ENCODE peak calls at places on chromosomes 5 and 9, in seven cellular contexts. P is SK-N-SH, J is GM23248, Y is GM23338, C is hepatocyte, D is OCI-LY7, I is HCT116. U is an unnamed sample.

GRCh38 chr5:170248635-170249227 is 15.9 kb downstream of the C5orf58 start:
- DNase-seq in P (no peak), J (no peak), I (no peak), Y (no peak), C (no peak), D (no peak), U (no peak)

GRCh38 chr9:34987160-34988040 is 2.1 kb upstream of the DNAJB5 start:
- DNase-seq in D (no peak), C (no peak), P (no peak), Y (no peak), I (no peak), J (peak; percentile 61), U (no peak)

GRCh38 chr5:135398855-135399837 is at the start of gene MACROH2A1:
- DNase-seq in Y (peak; percentile 89), C (peak; percentile 95), P (peak; percentile 95), D (peak; percentile 93), J (peak; percentile 98), I (peak; percentile 38), U (peak; percentile 92)

GRCh38 chr5:97998946-97999345 is 774.5 kb upstream of the RGMB start:
- DNase-seq in Y (no peak), J (no peak), C (no peak), D (no peak), P (no peak), I (no peak), U (peak; percentile 62)

GRCh38 chr9:34123682-34124081 is 2.8 kb downstream of the DCAF12 start:
- DNase-seq in J (no peak), D (peak; percentile 85), C (no peak), P (no peak), Y (no peak), I (no peak), U (no peak)

GRCh38 chr5:97245371-97245770 is 62.3 kb upstream of the RIOK2 start:
- DNase-seq in P (no peak), Y (no peak), D (no peak), I (no peak), J (no peak), C (no peak), U (peak; percentile 79)

GRCh38 chr5:58505502-58505901 is 14.3 kb downstream of the GAPT start:
- DNase-seq in P (no peak), J (no peak), I (no peak), D (no peak), Y (no peak), C (no peak), U (no peak)

GRCh38 chr9:116327702-116328440 is 174.3 kb downstream of the PAPPA start:
- DNase-seq in D (no peak), C (no peak), P (no peak), I (no peak), J (peak; percentile 43), Y (no peak), U (no peak)

GRCh38 chr5:173963107-173963506 is 25.9 kb upstream of the C5orf47 start:
- DNase-seq in I (no peak), P (no peak), Y (no peak), C (no peak), D (no peak), J (peak; percentile 83), U (no peak)

GRCh38 chr9:112868461-112868860 is 22.2 kb downstream of the SLC46A2 start:
- DNase-seq in I (no peak), Y (no peak), C (no peak), P (no peak), D (no peak), J (no peak), U (no peak)

GRCh38 chr9:98342819-98343208 is 87.4 kb upstream of the TBC1D2 start:
- DNase-seq in J (no peak), I (no peak), D (no peak), P (no peak), C (no peak), Y (no peak), U (no peak)

GRCh38 chr5:82406200-82406773 is 128.1 kb upstream of the RPS23 start:
- DNase-seq in P (no peak), D (no peak), Y (peak; percentile 36), I (no peak), J (peak; percentile 77), C (no peak), U (no peak)

GRCh38 chr5:56986631-56986957 is 34.7 kb upstream of the MIER3 start:
- DNase-seq in P (no peak), D (no peak), Y (no peak), J (peak; percentile 71), C (no peak), I (no peak), U (no peak)

GRCh38 chr5:143782588-143783386 is 29.2 kb upstream of the HMHB1 start:
- DNase-seq in J (peak; percentile 8), C (no peak), I (no peak), D (no peak), Y (peak; percentile 81), P (no peak), U (peak; percentile 82)

GRCh38 chr9:96877269-96877668 is 23.0 kb upstream of the ZNF782 start:
- DNase-seq in Y (peak; percentile 59), J (no peak), P (peak; percentile 33), D (no peak), I (no peak), C (no peak), U (no peak)

GRCh38 chr5:80978772-80979317 is 18.7 kb downstream of the RASGRF2 start:
- DNase-seq in I (no peak), Y (no peak), D (no peak), P (no peak), J (no peak), C (no peak), U (no peak)

GRCh38 chr5:80976985-80977384 is 16.8 kb downstream of the RASGRF2 start:
- DNase-seq in J (no peak), C (no peak), I (no peak), Y (no peak), P (no peak), D (no peak), U (no peak)

GRCh38 chr5:80973027-80973426 is 12.9 kb downstream of the RASGRF2 start:
- DNase-seq in Y (no peak), C (no peak), D (no peak), I (no peak), J (no peak), P (no peak), U (no peak)

GRCh38 chr5:80977764-80978163 is 17.6 kb downstream of the RASGRF2 start:
- DNase-seq in I (no peak), Y (no peak), D (no peak), P (no peak), C (no peak), J (no peak), U (no peak)

DNA sequence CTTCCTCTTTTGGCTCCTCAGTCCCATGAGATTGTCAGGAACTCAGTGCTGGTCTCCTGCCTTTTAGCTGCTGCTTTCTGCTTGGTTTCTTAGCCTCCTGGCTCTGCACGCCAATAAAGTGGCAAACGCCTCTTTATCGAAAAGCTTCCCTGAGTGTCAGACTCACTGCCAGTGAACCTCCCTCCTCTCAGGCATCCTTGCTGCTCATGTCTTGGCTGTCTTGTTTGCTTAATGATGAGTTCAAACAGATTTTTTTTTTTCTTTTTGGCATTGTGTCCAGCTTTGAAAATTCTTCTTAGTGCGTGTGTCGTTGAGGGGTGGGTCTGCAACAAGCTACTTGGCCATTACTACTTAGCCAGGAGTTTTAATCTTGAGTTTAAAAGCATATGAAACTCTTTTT is 14.9 kb downstream of the RASGRF2 start:
- DNase-seq in I (no peak), J (no peak), Y (no peak), P (no peak), D (no peak), C (no peak), U (no peak)
- TF ChIP-seq EZH2phosphoT487 in I (no peak), J (no peak), Y (no peak), P (no peak), D (no peak), C (no peak), U (no peak)

DNA sequence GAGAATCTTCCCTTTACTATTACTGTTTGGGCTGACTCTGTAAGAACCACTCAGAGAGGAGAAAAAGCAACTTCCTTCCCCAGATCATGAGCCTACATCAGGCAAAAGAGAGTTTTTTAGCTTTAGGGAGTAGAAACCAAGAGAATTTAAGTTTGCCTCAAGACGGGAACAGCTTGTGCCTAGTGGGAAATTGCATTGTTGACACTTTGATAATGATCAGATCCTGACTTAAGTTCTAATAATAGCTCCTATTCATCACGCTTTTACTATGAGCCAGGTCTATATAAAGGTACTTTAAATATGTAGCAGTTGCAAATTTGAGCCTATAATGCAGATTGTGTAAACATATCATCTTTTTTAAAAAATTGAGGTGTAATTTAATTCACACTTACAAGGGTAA is 298.2 kb downstream of the MAN2A1 start:
- DNase-seq in Y (no peak), C (no peak), I (no peak), D (no peak), P (no peak), J (no peak), U (no peak)
- TF ChIP-seq EZH2phosphoT487 in Y (no peak), C (no peak), I (no peak), D (no peak), P (no peak), J (no peak), U (no peak)

GRCh38 chr9:134370638-134371037 is 44.4 kb downstream of the RXRA start:
- DNase-seq in I (no peak), P (no peak), Y (no peak), D (no peak), C (no peak), J (no peak), U (no peak)

GRCh38 chr9:134370213-134370492 is 43.9 kb downstream of the RXRA start:
- DNase-seq in I (no peak), D (no peak), J (no peak), Y (no peak), P (no peak), C (no peak), U (no peak)

GRCh38 chr9:134372621-134373267 is 46.5 kb downstream of the RXRA start:
- DNase-seq in Y (no peak), I (no peak), P (no peak), J (peak; percentile 49), D (no peak), C (no peak), U (no peak)

GRCh38 chr9:134373269-134373668 is 47.0 kb downstream of the RXRA start:
- DNase-seq in I (no peak), D (no peak), Y (no peak), P (no peak), C (no peak), J (no peak), U (no peak)

GRCh38 chr9:134371731-134372130 is 45.5 kb downstream of the RXRA start:
- DNase-seq in I (no peak), P (no peak), J (no peak), C (no peak), Y (no peak), D (no peak), U (no peak)
- TF ChIP-seq EZH2phosphoT487 in I (no peak), P (no peak), J (no peak), C (no peak), Y (no peak), D (no peak), U (no peak)

DNA sequence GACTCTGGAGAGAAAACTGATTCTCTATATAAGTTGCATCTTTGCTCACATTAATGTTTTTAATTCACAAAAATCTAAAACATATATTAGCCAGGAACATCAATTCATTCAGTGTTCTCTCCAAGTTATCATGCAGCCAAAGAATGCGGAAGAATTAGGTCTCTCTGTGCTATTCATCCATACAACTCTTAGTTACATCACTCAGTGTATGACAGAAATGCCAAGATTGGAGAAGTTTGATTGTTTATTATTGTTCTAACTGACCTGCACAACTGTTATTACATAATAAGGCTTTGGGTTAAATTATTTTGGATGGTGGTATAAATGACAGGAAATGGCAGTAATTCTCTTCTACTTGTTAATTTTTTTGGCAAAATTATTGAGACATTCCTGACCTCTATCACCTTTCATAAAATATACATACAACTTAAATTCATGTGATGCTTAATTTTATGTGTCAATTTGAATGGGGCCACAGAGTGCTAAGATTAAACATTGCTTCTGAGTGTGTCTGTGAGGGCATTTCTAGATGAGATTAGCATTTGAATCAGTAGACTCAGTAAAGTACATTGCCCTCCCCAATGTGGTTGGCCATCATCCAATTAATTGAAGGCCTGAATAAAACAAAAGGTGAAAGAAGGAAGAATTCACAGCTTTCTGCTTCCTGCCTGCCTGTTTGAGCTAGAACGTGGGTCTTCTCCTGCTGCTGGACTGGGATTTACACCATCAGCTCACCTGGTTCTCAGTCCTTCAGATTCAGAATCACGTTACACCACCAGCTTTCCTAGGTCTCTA is 70.2 kb downstream of the NR2F1-AS1 start:
- DNase-seq in D (no peak), P (no peak), C (no peak), J (no peak), I (no peak), Y (no peak), U (no peak)
- TF ChIP-seq EZH2phosphoT487 in D (no peak), P (no peak), C (no peak), J (no peak), I (no peak), Y (no peak), U (no peak)

U was measured in neural progenitor cell.